ENCODE peak calls at places on chromosome 21, in ten cellular contexts. P is GM12878, E is hepatocyte, U is osteoblast, Q is H9, S is PC-9, J is astrocyte, T is GM23338, X is fibroblast of lung, C is IMR-90. F is an unnamed sample.

GRCh38 chr21:34630536-34631143 is 15.7 kb upstream of the RCAN1 start:
- DNase-seq in E (peak; percentile 67), T (peak; percentile 70), C (peak; percentile 60), U (peak; percentile 80), S (no peak), P (peak; percentile 33), Q (no peak), J (peak; percentile 13), X (peak; percentile 32), F (peak; percentile 82)

GRCh38 chr21:42092805-42093590 is 21.9 kb downstream of the UMODL1 start:
- DNase-seq in C (no peak), U (no peak), Q (no peak), S (no peak), X (peak; percentile 72), J (peak; percentile 66), P (no peak), E (no peak), T (no peak), F (no peak)

GRCh38 chr21:20971296-20971921 is 26.8 kb upstream of the NCAM2 start:
- DNase-seq in C (peak; percentile 60), E (peak; percentile 81), J (peak; percentile 39), T (peak; percentile 84), Q (peak; percentile 35), S (no peak), P (no peak), X (peak; percentile 56), U (peak; percentile 43), F (peak; percentile 70)

GRCh38 chr21:36103434-36103833 is 31.4 kb upstream of the CBR3 start:
- DNase-seq in U (no peak), T (no peak), Q (no peak), E (no peak), J (no peak), C (no peak), P (no peak), X (no peak), S (peak; percentile 43), F (no peak)

GRCh38 chr21:42238185-42238934 is 19.4 kb downstream of the ABCG1 start:
- DNase-seq in E (no peak), X (no peak), C (no peak), J (no peak), T (no peak), S (peak; percentile 36), Q (no peak), P (peak; percentile 57), U (no peak), F (no peak)

GRCh38 chr21:36973986-36974850 is 7.7 kb upstream of the HLCS start:
- DNase-seq in U (no peak), E (no peak), C (no peak), S (no peak), X (no peak), P (no peak), T (no peak), Q (no peak), J (no peak), F (peak; percentile 3)

GRCh38 chr21:39647476-39647875 is 34.7 kb downstream of the B3GALT5 start:
- DNase-seq in E (no peak), J (peak; percentile 89), C (peak; percentile 63), Q (no peak), U (peak; percentile 57), X (peak; percentile 92), S (no peak), T (no peak), P (no peak), F (no peak)

GRCh38 chr21:45460611-45461368 is 55.8 kb downstream of the COL18A1 start:
- DNase-seq in U (peak; percentile 99), T (no peak), P (no peak), S (no peak), E (no peak), X (peak; percentile 97), J (peak; percentile 96), Q (no peak), C (peak; percentile 91), F (no peak)

GRCh38 chr21:29145354-29145782 is 14.9 kb downstream of the MAP3K7CL start:
- DNase-seq in P (no peak), Q (no peak), X (peak; percentile 93), T (no peak), J (peak; percentile 91), C (peak; percentile 95), E (peak; percentile 26), S (peak; percentile 75), U (peak; percentile 93), F (no peak)

GRCh38 chr21:15059397-15059796 is 5.4 kb downstream of the NRIP1 start:
- DNase-seq in U (no peak), C (no peak), X (no peak), T (no peak), J (no peak), S (no peak), Q (no peak), P (no peak), E (no peak), F (no peak)

GRCh38 chr21:15057290-15057689 is 7.5 kb downstream of the NRIP1 start:
- DNase-seq in X (no peak), C (no peak), J (no peak), S (no peak), Q (peak; percentile 37), U (no peak), P (no peak), E (peak; percentile 28), T (peak; percentile 47), F (no peak)

GRCh38 chr21:15060776-15061175 is 4.0 kb downstream of the NRIP1 start:
- DNase-seq in U (no peak), S (peak; percentile 50), C (peak; percentile 51), X (peak; percentile 66), T (no peak), E (no peak), P (no peak), Q (no peak), J (peak; percentile 51), F (no peak)

GRCh38 chr21:15061284-15061683 is 3.5 kb downstream of the NRIP1 start:
- DNase-seq in P (no peak), T (no peak), C (no peak), S (no peak), U (no peak), Q (no peak), X (no peak), E (no peak), J (no peak), F (no peak)

GRCh38 chr21:15058718-15059316 is 6.0 kb downstream of the NRIP1 start:
- DNase-seq in J (peak; percentile 69), T (peak; percentile 32), C (peak; percentile 68), E (peak; percentile 44), Q (no peak), X (peak; percentile 77), U (no peak), S (no peak), P (no peak), F (peak; percentile 5)
- TF ChIP-seq CTCF in J (no peak), T (no peak), C (no peak), E (no peak), Q (no peak), X (no peak), U (no peak), S (no peak), P (no peak), F (no peak)

GRCh38 chr21:43938751-43939442 is 73.2 kb upstream of the TRAPPC10 start:
- DNase-seq in S (no peak), X (peak; percentile 52), Q (peak; percentile 87), C (peak; percentile 59), E (peak; percentile 91), P (peak; percentile 84), J (peak; percentile 34), T (peak; percentile 97), U (peak; percentile 99), F (peak; percentile 94)

GRCh38 chr21:43937898-43938309 is 72.9 kb downstream of the AGPAT3 start:
- DNase-seq in C (no peak), T (no peak), X (no peak), S (no peak), Q (no peak), P (peak; percentile 70), U (no peak), J (no peak), E (no peak), F (no peak)

GRCh38 chr21:43940672-43941071 is 71.4 kb upstream of the TRAPPC10 start:
- DNase-seq in T (no peak), Q (peak; percentile 16), E (no peak), P (no peak), X (no peak), C (no peak), S (no peak), J (no peak), U (no peak), F (no peak)

GRCh38 chr21:43940329-43940653 is 71.8 kb upstream of the TRAPPC10 start:
- DNase-seq in J (no peak), C (no peak), T (no peak), E (no peak), Q (no peak), U (no peak), X (no peak), S (no peak), P (no peak), F (no peak)

DNA sequence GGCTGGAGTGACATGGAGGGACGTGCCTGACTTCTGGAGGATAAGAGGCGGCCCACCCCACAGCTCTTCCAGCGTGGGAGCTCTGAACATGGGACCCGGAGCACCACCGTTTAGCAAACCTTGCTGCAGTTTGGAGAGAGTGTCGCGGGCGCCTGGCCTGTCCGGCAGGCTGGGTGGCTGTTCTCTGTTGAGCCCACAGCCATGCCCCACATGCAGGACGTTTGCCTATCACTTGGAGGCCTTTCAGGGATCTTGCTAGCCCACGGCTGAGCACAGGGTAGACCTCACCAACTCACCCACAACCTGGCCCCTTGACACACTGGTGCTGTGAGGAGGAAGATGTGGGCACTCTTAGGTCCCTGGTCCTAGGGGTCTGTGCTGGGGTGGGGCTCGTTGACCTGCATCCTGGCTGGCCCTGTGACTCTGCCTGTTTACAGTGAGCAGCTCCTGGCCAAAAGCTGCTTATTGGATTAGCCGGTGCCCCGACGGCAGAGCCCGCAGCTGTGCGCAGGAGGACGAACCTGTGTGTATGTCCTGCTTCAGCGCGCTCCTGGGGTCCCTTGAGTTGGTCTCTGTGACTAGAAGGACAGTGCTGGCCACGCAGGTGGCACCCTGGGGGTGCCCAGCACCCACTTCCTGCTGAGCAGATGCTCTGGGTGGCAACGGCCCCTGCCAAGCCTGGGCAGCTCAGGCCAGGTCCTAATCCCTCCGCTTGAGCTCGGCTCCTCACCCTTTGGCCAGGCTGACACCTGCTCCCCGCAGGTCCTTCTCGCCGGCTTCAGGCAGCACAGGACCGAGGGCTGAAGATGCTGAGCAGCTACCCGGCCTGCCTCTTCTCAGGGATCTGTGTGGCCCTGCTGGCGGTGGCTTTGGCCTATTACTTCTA is 72.4 kb upstream of the TRAPPC10 start:
- DNase-seq in S (no peak), P (no peak), E (no peak), Q (peak; percentile 22), C (no peak), J (no peak), T (no peak), U (no peak), X (no peak), F (no peak)
- H3K27me3 ChIP-seq in S (no peaks in the 10 kb centered on the region), P (no peaks in the 10 kb centered on the region), E (no peaks in the 10 kb centered on the region), Q (no peaks in the 10 kb centered on the region), C (no peaks in the 10 kb centered on the region), J (no peaks in the 10 kb centered on the region), T (no peaks in the 10 kb centered on the region), U (no peaks in the 10 kb centered on the region), X (no peaks in the 10 kb centered on the region), F (no peaks in the 10 kb centered on the region)

GRCh38 chr21:43811262-43812105 is 22.1 kb downstream of the RRP1 start:
- DNase-seq in C (no peak), E (no peak), S (no peak), J (no peak), P (no peak), Q (no peak), U (peak; percentile 87), X (no peak), T (no peak), F (no peak)
- H3K4me2 ChIP-seq in C (no peak overlapping the region), E (peak overlapping the region; percentile 55), S (no peak overlapping the region), J (no peak overlapping the region), P (peak overlapping the region; percentile 82), Q (no peak overlapping the region), U (peak overlapping the region; percentile 40), X (no peak overlapping the region), T (no peak overlapping the region), F (peak overlapping the region; percentile 45)

GRCh38 chr21:27804515-27804914 is 837.6 kb upstream of the ADAMTS5 start:
- DNase-seq in C (no peak), J (peak; percentile 6), E (no peak), Q (no peak), P (no peak), T (peak; percentile 21), X (peak; percentile 6), U (no peak), S (no peak), F (no peak)
- TF ChIP-seq CTCF in C (no peak), J (no peak), E (no peak), Q (no peak), P (no peak), T (no peak), X (no peak), U (no peak), S (no peak), F (no peak)

F was measured in MM.1S.